ENCODE peak calls at places on chromosomes 2 and 18, in eight cellular contexts. H, P, U, C, N, A, K and O are unnamed samples.

GRCh38 chr2:94869131-94869530 is 2.1 kb upstream of the TEKT4 start:
- DNase-seq in K (no peak), U (no peak), N (no peak), H (no peak), A (no peak), C (no peak), P (no peak), O (no peak)

GRCh38 chr2:26772064-26773001 is 8.2 kb downstream of the SLC35F6 start:
- DNase-seq in N (peak; percentile 38), H (no peak), A (peak; percentile 51), U (no peak), P (peak; percentile 92), C (peak; percentile 9), K (peak; percentile 24), O (peak; percentile 81)

GRCh38 chr2:220228310-220229006 is 601.0 kb downstream of the SLC4A3 start:
- DNase-seq in U (no peak), N (peak; percentile 99), A (no peak), K (peak; percentile 100), H (no peak), C (peak; percentile 1), P (no peak), O (no peak)

GRCh38 chr2:158936978-158937377 is 31.5 kb upstream of the TANC1 start:
- DNase-seq in C (no peak), P (no peak), A (peak; percentile 99), N (peak; percentile 95), H (no peak), K (peak; percentile 88), U (no peak), O (no peak)

GRCh38 chr2:119453972-119454593 is 22.4 kb downstream of the TMEM37 start:
- DNase-seq in C (no peak), P (no peak), H (no peak), A (no peak), U (no peak), N (no peak), K (no peak), O (no peak)

GRCh38 chr2:107595749-107596148 is 230.9 kb upstream of the RGPD4 start:
- DNase-seq in P (no peak), C (no peak), A (no peak), U (no peak), K (peak; percentile 85), H (no peak), N (peak; percentile 84), O (no peak)

GRCh38 chr2:26352892-26353291 is 6.3 kb upstream of the ADGRF3 start:
- DNase-seq in H (no peak), N (peak; percentile 58), K (peak; percentile 61), C (no peak), P (no peak), A (no peak), U (no peak), O (no peak)

GRCh38 chr2:111071480-111072143 is 49.1 kb upstream of the BCL2L11 start:
- DNase-seq in H (no peak), K (peak; percentile 82), U (peak; percentile 45), C (no peak), P (no peak), N (peak; percentile 73), A (peak; percentile 99), O (no peak)

GRCh38 chr2:79980816-79981215 is 323.7 kb downstream of the LRRTM1 start:
- DNase-seq in K (no peak), P (no peak), H (no peak), N (no peak), C (no peak), U (no peak), A (no peak), O (no peak)

GRCh38 chr2:235264121-235264493 is 229.7 kb upstream of the AGAP1 start:
- DNase-seq in C (no peak), K (no peak), U (no peak), P (no peak), H (no peak), N (no peak), A (no peak), O (no peak)

GRCh38 chr18:26978812-26979341 is 113.4 kb upstream of the AQP4 start:
- DNase-seq in A (no peak), N (no peak), H (no peak), C (no peak), P (no peak), U (no peak), K (no peak), O (no peak)

GRCh38 chr2:182883451-182883850 is 17.0 kb upstream of the FRZB start:
- DNase-seq in H (no peak), P (no peak), A (no peak), N (peak; percentile 19), K (no peak), C (no peak), U (no peak), O (no peak)

GRCh38 chr18:42576141-42576540 is 539.3 kb downstream of the RIT2 start:
- DNase-seq in C (no peak), K (peak; percentile 33), H (no peak), U (no peak), P (no peak), A (no peak), N (no peak), O (no peak)

DNA sequence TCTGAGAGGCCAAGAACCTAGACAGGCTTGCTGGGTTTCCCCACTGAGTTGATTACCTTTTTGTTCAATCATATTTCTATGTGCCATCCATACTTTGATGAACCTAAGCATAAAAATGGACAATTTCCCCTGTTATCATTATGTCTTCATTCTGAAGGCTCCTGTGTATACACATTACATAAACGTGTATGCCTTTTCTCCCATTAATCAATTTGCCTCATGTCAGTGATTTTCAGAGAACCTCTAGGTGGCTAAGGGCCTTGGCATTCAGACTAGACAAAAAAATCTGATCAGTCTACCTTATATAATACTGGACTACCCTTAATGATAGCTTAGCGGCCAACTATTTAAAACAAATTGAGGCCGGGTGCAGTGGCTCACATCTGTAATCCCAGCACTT is 4.1 kb upstream of the PEX13 start:
- DNase-seq in H (no peak), C (no peak), U (no peak), N (no peak), K (no peak), P (no peak), A (no peak), O (no peak)
- H3K4me1 ChIP-seq in H (peaks cover 4% of the 10 kb centered on the region), C (peaks cover 6% of the 10 kb centered on the region), U (peaks cover 22% of the 10 kb centered on the region), N (no peaks in the 10 kb centered on the region), K (no peaks in the 10 kb centered on the region), P (peaks cover 1% of the 10 kb centered on the region), A (peaks cover 15% of the 10 kb centered on the region), O (no peaks in the 10 kb centered on the region)

DNA sequence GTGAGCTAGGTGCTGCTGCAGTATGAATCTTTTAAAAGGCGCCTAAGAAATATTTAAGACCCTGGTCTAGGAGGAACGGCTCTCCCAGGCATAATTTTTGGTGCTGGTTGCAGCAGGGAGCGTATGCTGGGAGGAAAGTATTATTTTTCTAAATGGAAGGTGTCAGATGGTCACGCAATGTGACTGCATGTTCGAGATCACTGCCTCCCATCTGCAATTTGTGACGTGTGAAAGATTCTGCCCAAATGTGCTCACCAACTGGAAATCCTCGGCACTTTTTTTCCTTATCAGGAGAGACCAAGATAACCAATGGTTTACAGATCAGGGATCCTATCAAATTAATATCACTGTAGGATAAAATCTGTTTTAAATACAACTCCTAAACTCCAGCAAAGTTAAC is 95.6 kb upstream of the KLHL14 start:
- DNase-seq in U (peak; percentile 58), H (no peak), A (no peak), C (no peak), K (no peak), P (no peak), N (no peak), O (no peak)
- H3K4me3 ChIP-seq in U (peak overlapping the region; percentile 51), H (no peak overlapping the region), A (no peak overlapping the region), C (no peak overlapping the region), K (no peak overlapping the region), P (no peak overlapping the region), N (no peak overlapping the region), O (no peak overlapping the region)

DNA sequence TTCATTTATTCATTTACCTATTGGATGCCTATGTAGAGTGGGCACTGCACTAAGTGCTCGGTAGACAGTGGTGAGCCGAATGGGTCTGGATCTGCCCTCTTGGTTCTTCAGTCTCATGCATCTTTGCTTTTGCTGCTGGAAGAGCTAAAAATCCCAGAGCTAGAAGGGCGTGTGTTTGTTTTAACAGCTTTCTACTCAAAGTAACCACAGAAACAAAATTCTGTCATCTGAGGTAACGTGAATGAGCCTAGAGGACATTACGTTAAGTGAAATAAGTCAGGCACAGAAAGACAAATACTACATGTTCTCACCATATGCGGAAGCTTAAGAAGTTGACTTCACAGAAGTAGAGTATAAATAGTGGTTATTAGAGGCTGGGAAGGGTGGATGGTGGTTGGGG is 119.8 kb downstream of the PLB1 start:
- DNase-seq in N (no peak), K (no peak), P (no peak), A (no peak), H (no peak), U (no peak), C (no peak), O (no peak)
- H3K4me1 ChIP-seq in N (peaks cover 14% of the 10 kb centered on the region), K (no peaks in the 10 kb centered on the region), P (peaks cover under 1% of the 10 kb centered on the region), A (peaks cover 19% of the 10 kb centered on the region), H (peaks cover 11% of the 10 kb centered on the region), U (no peaks in the 10 kb centered on the region), C (peaks cover 6% of the 10 kb centered on the region), O (peaks cover 33% of the 10 kb centered on the region)

GRCh38 chr2:209525336-209525735 is 101.5 kb downstream of the MAP2 start:
- DNase-seq in U (no peak), A (no peak), C (no peak), N (no peak), K (peak; percentile 36), H (no peak), P (no peak), O (no peak)
- H3K4me3 ChIP-seq in U (no peak overlapping the region), A (no peak overlapping the region), C (no peak overlapping the region), N (no peak overlapping the region), K (no peak overlapping the region), H (no peak overlapping the region), P (no peak overlapping the region), O (no peak overlapping the region)